ENCODE peak calls at places on chromosome 10, in four cellular contexts. R is psoas muscle; Z is neural progenitor cell; Y is CD8-positive, alpha-beta T cell. L is an unnamed sample.

GRCh38 chr10:44853148-44853734 is 57.9 kb upstream of the TMEM72 start:
- DNase-seq in R (peak; percentile 23), Z (no peak), Y (no peak), L (no peak)

GRCh38 chr10:120018695-120019094 is 126.2 kb downstream of the SEC23IP start:
- DNase-seq in R (no peak), Z (no peak), Y (no peak), L (no peak)

GRCh38 chr10:109992485-109992884 is 15.3 kb upstream of the ADD3 start:
- DNase-seq in R (no peak), Z (no peak), Y (no peak), L (no peak)

GRCh38 chr10:102433619-102434046 is 1.3 kb upstream of the CUEDC2 start:
- DNase-seq in R (no peak), Z (no peak), Y (no peak), L (no peak)

GRCh38 chr10:111077715-111078504 is 1.1 kb downstream of the ADRA2A start:
- DNase-seq in R (no peak), Z (peak; percentile 21), Y (no peak), L (no peak)

GRCh38 chr10:2989292-2989947 is 77.9 kb upstream of the PFKP start:
- DNase-seq in R (no peak), Z (no peak), Y (no peak), L (no peak)

GRCh38 chr10:104076743-104077160 is 8.9 kb downstream of the COL17A1 start:
- DNase-seq in R (no peak), Z (peak; percentile 92), Y (no peak), L (no peak)

GRCh38 chr10:102410427-102411073 is 8.0 kb downstream of the PSD start:
- DNase-seq in R (no peak), Z (peak; percentile 60), Y (peak; percentile 45), L (no peak)

GRCh38 chr10:108673756-108674155 is 1249.6 kb downstream of the XPNPEP1 start:
- DNase-seq in R (no peak), Z (peak; percentile 26), Y (no peak), L (no peak)

GRCh38 chr10:79116363-79116762 is 47.6 kb downstream of the ZMIZ1 start:
- DNase-seq in R (no peak), Z (no peak), Y (no peak), L (no peak)
- H3K4me1 ChIP-seq in R (peaks cover 68% of the 10 kb centered on the region), Z (peaks cover 22% of the 10 kb centered on the region), Y (peaks cover 22% of the 10 kb centered on the region), L (no peaks in the 10 kb centered on the region)

GRCh38 chr10:122075171-122075570 is 86.2 kb downstream of the TACC2 start:
- DNase-seq in R (no peak), Z (no peak), Y (no peak), L (no peak)

GRCh38 chr10:122078326-122078725 is 89.4 kb downstream of the TACC2 start:
- DNase-seq in R (no peak), Z (no peak), Y (no peak), L (no peak)

GRCh38 chr10:122077311-122077875 is 88.4 kb downstream of the TACC2 start:
- DNase-seq in R (no peak), Z (no peak), Y (no peak), L (no peak)

GRCh38 chr10:122082616-122083477 is 93.9 kb downstream of the TACC2 start:
- DNase-seq in R (no peak), Z (no peak), Y (no peak), L (no peak)

GRCh38 chr10:122078965-122079401 is 90.0 kb downstream of the TACC2 start:
- DNase-seq in R (peak; percentile 67), Z (no peak), Y (no peak), L (no peak)
- H3K4me1 ChIP-seq in R (peaks cover 29% of the 10 kb centered on the region), Z (no peaks in the 10 kb centered on the region), Y (no peaks in the 10 kb centered on the region), L (peaks cover 5% of the 10 kb centered on the region)

GRCh38 chr10:11237571-11237970 is 219.9 kb downstream of the CELF2 start:
- DNase-seq in R (no peak), Z (no peak), Y (peak; percentile 37), L (no peak)

GRCh38 chr10:11238893-11239292 is 221.2 kb downstream of the CELF2 start:
- DNase-seq in R (no peak), Z (no peak), Y (no peak), L (no peak)

GRCh38 chr10:11236234-11236633 is 218.6 kb downstream of the CELF2 start:
- DNase-seq in R (no peak), Z (no peak), Y (no peak), L (no peak)

GRCh38 chr10:11234857-11235640 is 217.4 kb downstream of the CELF2 start:
- DNase-seq in R (no peak), Z (no peak), Y (no peak), L (no peak)

GRCh38 chr10:11235771-11236170 is 218.1 kb downstream of the CELF2 start:
- DNase-seq in R (no peak), Z (no peak), Y (no peak), L (no peak)
- H3K4me1 ChIP-seq in R (no peaks in the 10 kb centered on the region), Z (peaks cover under 1% of the 10 kb centered on the region), Y (peaks cover 78% of the 10 kb centered on the region), L (no peaks in the 10 kb centered on the region)

GRCh38 chr10:71981024-71981867 is 17.1 kb downstream of the CHST3 start:
- DNase-seq in R (no peak), Z (peak; percentile 62), Y (no peak), L (no peak)

GRCh38 chr10:71979692-71980062 is 15.5 kb downstream of the CHST3 start:
- DNase-seq in R (no peak), Z (no peak), Y (no peak), L (no peak)

GRCh38 chr10:71978988-71979691 is 14.9 kb downstream of the CHST3 start:
- DNase-seq in R (peak; percentile 8), Z (no peak), Y (no peak), L (no peak)

GRCh38 chr10:71981868-71982230 is 17.7 kb downstream of the CHST3 start:
- DNase-seq in R (no peak), Z (no peak), Y (no peak), L (no peak)

GRCh38 chr10:71980181-71981023 is 16.2 kb downstream of the CHST3 start:
- DNase-seq in R (no peak), Z (no peak), Y (no peak), L (no peak)
- H3K4me1 ChIP-seq in R (peaks cover 80% of the 10 kb centered on the region), Z (peaks cover 43% of the 10 kb centered on the region), Y (no peaks in the 10 kb centered on the region), L (peaks cover 13% of the 10 kb centered on the region)

GRCh38 chr10:124640056-124640455 is 104.1 kb downstream of the FAM53B start:
- DNase-seq in R (no peak), Z (no peak), Y (no peak), L (no peak)
- H3K4me1 ChIP-seq in R (peaks cover 49% of the 10 kb centered on the region), Z (peaks cover 52% of the 10 kb centered on the region), Y (peaks cover 63% of the 10 kb centered on the region), L (no peaks in the 10 kb centered on the region)

GRCh38 chr10:72736176-72736795 is 44.3 kb downstream of the MCU start:
- DNase-seq in R (no peak), Z (no peak), Y (no peak), L (no peak)
- H3K4me1 ChIP-seq in R (peaks cover 70% of the 10 kb centered on the region), Z (peaks cover 10% of the 10 kb centered on the region), Y (no peaks in the 10 kb centered on the region), L (peaks cover 4% of the 10 kb centered on the region)

GRCh38 chr10:69326692-69327091 is 48.4 kb downstream of the HK1 start:
- DNase-seq in R (no peak), Z (no peak), Y (no peak), L (no peak)

GRCh38 chr10:69321865-69322264 is 43.6 kb downstream of the HK1 start:
- DNase-seq in R (no peak), Z (no peak), Y (no peak), L (no peak)

GRCh38 chr10:69327463-69328345 is 49.4 kb downstream of the HK1 start:
- DNase-seq in R (peak; percentile 87), Z (no peak), Y (peak; percentile 39), L (peak; percentile 37)

GRCh38 chr10:69323622-69324021 is 45.3 kb downstream of the HK1 start:
- DNase-seq in R (no peak), Z (no peak), Y (no peak), L (no peak)

DNA sequence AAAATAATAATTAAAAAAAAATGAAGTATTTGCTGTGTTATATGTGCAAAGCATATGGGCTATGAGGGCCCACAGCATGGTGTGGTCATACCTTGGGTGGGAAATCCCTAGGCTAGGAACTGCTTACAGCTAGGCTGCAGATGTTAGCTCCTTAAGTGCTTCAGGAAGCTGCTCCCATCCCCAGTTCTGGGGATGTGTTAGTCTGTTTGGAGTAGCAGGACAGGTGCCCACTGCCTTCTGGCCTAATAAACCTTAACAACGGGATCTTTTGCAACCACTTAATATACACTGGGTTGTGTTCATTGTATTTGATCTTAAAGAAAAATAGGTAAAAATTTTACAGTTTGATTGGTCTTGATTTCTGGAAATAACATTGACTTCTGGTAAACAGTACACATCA is 46.3 kb downstream of the HK1 start:
- DNase-seq in R (no peak), Z (no peak), Y (no peak), L (no peak)
- H3K4me1 ChIP-seq in R (peaks cover 83% of the 10 kb centered on the region), Z (peaks cover 30% of the 10 kb centered on the region), Y (peaks cover 47% of the 10 kb centered on the region), L (peaks cover 25% of the 10 kb centered on the region)

L was measured in foreskin keratinocyte.